ENCODE peak calls at places on chromosomes 4 and X, in six cellular contexts. Q, Z, H, O, M and T are unnamed samples.

GRCh38 chr4:123249821-123250220 is 146.8 kb upstream of the SPRY1 start:
- DNase-seq in Q (no peak), Z (no peak), H (no peak), O (no peak), M (no peak), T (no peak)

GRCh38 chr4:119730644-119730995 is 102.0 kb upstream of the PDE5A start:
- DNase-seq in Q (no peak), Z (no peak), H (peak), O (no peak), M (no peak), T (no peak)

GRCh38 chr4:61817071-61817470 is 616.9 kb downstream of the ADGRL3 start:
- DNase-seq in Q (no peak), Z (no peak), H (no peak), O (no peak), M (no peak), T (no peak)

GRCh38 chr4:57943672-57944071 is 833.5 kb upstream of the IGFBP7 start:
- DNase-seq in Q (no peak), Z (no peak), H (no peak), O (no peak), M (no peak), T (no peak)

GRCh38 chr4:1393866-1394265 is 12.4 kb downstream of the NKX1-1 start:
- DNase-seq in Q (no peak), Z (no peak), H (no peak), O (no peak), M (peak), T (no peak)

GRCh38 chrX:135522878-135523693 is 2.6 kb downstream of the INTS6L start:
- DNase-seq in Q (no peak), Z (no peak), H (no peak), O (no peak), M (no peak), T (no peak)

GRCh38 chr4:139521764-139522373 is 34.1 kb downstream of the SETD7 start:
- DNase-seq in Q (no peak), Z (no peak), H (no peak), O (no peak), M (no peak), T (no peak)

GRCh38 chrX:13346646-13347045 is 26.8 kb upstream of the ATXN3L start:
- DNase-seq in Q (no peak), Z (no peak), H (no peak), O (no peak), M (no peak), T (no peak)

GRCh38 chr4:1718095-1718850 is 2.9 kb downstream of the TMEM129 start:
- DNase-seq in Q (no peak), Z (no peak), H (no peak), O (no peak), M (no peak), T (no peak)

GRCh38 chr4:76216975-76217814 is 3.6 kb upstream of the SCARB2 start:
- DNase-seq in Q (no peak), Z (no peak), H (no peak), O (no peak), M (no peak), T (peak)

GRCh38 chrX:150253946-150254615 is 109.0 kb upstream of the MAMLD1 start:
- DNase-seq in Q (no peak), Z (no peak), H (no peak), O (peak), M (no peak), T (no peak)

GRCh38 chrX:1150569-1151347 is 61.7 kb downstream of the CRLF2 start:
- DNase-seq in Q (no peak), Z (no peak), H (no peak), O (no peak), M (no peak), T (no peak)

GRCh38 chrX:22406332-22406731 is 133.6 kb downstream of the CBLL2 start:
- DNase-seq in Q (no peak), Z (no peak), H (no peak), O (no peak), M (no peak), T (no peak)

GRCh38 chr4:172725581-172725980 is 443.0 kb upstream of the GALNT7 start:
- DNase-seq in Q (no peak), Z (no peak), H (peak), O (no peak), M (no peak), T (no peak)

GRCh38 chr4:45072981-45073380 is 346.6 kb upstream of the GNPDA2 start:
- DNase-seq in Q (no peak), Z (no peak), H (no peak), O (no peak), M (no peak), T (no peak)

GRCh38 chrX:107272431-107272921 is 66.1 kb downstream of the DNAAF6 start:
- DNase-seq in Q (no peak), Z (peak), H (no peak), O (no peak), M (no peak), T (no peak)

GRCh38 chrX:15815779-15816452 is 25.6 kb downstream of the ZRSR2 start:
- DNase-seq in Q (no peak), Z (peak), H (peak), O (no peak), M (no peak), T (peak)

GRCh38 chrX:2607113-2607512 is 84.0 kb upstream of the CD99 start:
- DNase-seq in Q (no peak), Z (no peak), H (no peak), O (no peak), M (no peak), T (no peak)

GRCh38 chrX:56281789-56282188 is 49.6 kb downstream of the KLF8 start:
- DNase-seq in Q (no peak), Z (peak), H (peak), O (no peak), M (no peak), T (peak)

GRCh38 chr4:48787031-48787430 is 7.0 kb upstream of the FRYL start:
- DNase-seq in Q (no peak), Z (no peak), H (no peak), O (no peak), M (no peak), T (no peak)

GRCh38 chr4:173855015-173855414 is 325.0 kb upstream of the HAND2 start:
- DNase-seq in Q (no peak), Z (no peak), H (no peak), O (no peak), M (no peak), T (no peak)

GRCh38 chr4:15702941-15703403 is at the start of gene BST1:
- DNase-seq in Q (no peak), Z (peak), H (peak), O (no peak), M (no peak), T (no peak)

GRCh38 chrX:5236096-5236495 is 992.6 kb downstream of the NLGN4X start:
- DNase-seq in Q (peak), Z (no peak), H (no peak), O (no peak), M (no peak), T (peak)

GRCh38 chr4:1187182-1187581 is 14.8 kb upstream of the SPON2 start:
- DNase-seq in Q (no peak), Z (no peak), H (no peak), O (no peak), M (no peak), T (no peak)

GRCh38 chr4:28443786-28444412 is 1583.3 kb downstream of the STIM2 start:
- DNase-seq in Q (peak), Z (peak), H (no peak), O (no peak), M (no peak), T (peak)

DNA sequence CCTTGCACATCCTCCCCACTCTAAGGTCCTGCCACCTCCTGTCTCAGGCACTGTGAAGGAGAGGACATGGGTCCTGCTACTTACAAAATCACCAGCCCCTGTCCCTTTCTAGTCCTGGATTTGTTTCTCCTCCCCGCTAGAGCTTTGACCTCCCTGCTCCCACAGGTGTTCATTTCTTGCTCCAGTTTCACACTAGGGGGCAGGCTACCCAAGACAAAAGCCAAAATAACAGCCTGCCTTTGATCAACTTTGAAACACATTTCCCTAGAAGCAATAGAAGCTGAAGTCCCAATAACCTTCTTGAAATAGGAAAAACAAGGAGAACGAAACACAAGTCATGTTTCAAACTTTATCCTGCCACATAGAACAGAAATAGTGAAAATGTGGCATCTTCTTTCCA is 164.4 kb downstream of the QDPR start:
- DNase-seq in Q (peak), Z (no peak), H (peak), O (no peak), M (no peak), T (peak)
- TF ChIP-seq CTCF in Q (peak), Z (peak), H (peak), O (no peak), M (peak), T (peak)

DNA sequence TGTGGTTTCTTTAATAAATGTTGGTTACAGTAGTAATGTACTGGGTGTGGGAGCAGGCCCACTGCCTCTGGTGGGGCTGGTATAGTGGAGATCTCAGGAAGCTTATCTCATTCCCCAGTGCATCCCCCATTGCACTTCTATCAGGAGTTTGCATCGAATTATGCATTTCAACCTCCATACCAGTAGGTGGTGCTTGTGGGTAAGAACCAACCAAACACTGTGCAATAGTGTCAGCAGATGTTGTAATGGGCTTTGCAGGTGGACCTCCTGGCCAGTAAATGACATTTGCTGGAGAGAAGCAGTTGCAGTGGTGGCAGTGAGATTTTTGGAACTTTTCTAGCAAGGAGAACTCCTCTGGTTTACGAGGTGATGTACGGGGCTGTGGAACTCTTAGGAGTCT is 150.6 kb downstream of the POU3F4 start:
- DNase-seq in Q (no peak), Z (no peak), H (no peak), O (no peak), M (no peak), T (peak)
- TF ChIP-seq CTCF in Q (peak), Z (no peak), H (no peak), O (no peak), M (no peak), T (no peak)

GRCh38 chr4:125116431-125116830 is 198.3 kb upstream of the FAT4 start:
- DNase-seq in Q (no peak), Z (no peak), H (no peak), O (no peak), M (no peak), T (no peak)
- TF ChIP-seq CTCF in Q (no peak), Z (no peak), H (no peak), O (no peak), M (no peak), T (no peak)

GRCh38 chr4:170256807-170257206 is 167.1 kb upstream of the AADAT start:
- DNase-seq in Q (no peak), Z (no peak), H (no peak), O (no peak), M (no peak), T (no peak)

DNA sequence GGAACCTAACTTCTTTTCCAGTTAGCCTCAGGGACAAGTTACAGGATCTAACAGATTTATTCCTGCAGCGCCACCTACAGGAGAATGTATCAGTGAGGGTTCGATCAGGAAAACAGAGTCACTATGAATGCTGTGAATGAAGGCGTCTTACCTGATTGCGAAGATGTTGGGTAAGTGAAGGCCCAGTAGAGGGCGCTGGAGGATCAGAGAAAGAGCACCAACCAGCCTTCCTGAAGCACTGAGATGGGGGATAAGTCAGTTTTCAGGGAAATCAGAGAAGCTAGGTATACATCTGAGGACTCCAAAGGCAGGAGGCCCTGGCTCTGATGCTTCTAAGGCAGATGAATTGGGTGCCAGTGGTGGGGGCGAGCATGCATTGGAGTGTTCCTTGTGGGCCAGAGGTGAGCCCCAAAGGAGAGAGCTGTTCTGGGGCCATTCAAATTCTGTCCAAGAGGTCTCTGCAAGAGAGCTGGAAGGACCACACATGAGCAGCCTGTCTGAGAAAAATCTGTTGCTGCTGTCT is 169.9 kb upstream of the AADAT start:
- DNase-seq in Q (peak), Z (peak), H (peak), O (no peak), M (peak), T (peak)
- TF ChIP-seq CTCF in Q (peak), Z (peak), H (peak), O (peak), M (peak), T (peak)

DNA sequence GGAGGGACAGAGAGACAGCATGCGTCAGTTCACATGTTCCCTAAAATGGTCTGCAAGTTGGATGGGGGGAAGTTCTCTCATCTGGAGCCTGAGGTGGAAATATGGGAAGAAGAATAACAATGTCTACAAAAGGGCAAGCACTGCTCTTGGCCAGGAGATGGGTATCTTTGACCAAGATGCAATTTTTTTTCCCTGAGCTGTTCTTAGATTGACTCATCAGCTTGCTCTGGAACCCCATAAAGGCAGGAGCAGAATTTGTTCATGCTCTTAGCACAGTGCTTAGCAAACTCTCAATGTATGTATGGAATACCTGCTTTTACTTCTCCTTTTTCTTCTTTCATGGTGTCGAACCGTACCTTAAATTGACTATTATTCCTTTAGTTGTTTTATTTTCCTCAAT is 90.5 kb upstream of the ZNF827 start:
- DNase-seq in Q (no peak), Z (peak), H (peak), O (no peak), M (no peak), T (peak)
- TF ChIP-seq CTCF in Q (no peak), Z (peak), H (peak), O (no peak), M (no peak), T (no peak)

DNA sequence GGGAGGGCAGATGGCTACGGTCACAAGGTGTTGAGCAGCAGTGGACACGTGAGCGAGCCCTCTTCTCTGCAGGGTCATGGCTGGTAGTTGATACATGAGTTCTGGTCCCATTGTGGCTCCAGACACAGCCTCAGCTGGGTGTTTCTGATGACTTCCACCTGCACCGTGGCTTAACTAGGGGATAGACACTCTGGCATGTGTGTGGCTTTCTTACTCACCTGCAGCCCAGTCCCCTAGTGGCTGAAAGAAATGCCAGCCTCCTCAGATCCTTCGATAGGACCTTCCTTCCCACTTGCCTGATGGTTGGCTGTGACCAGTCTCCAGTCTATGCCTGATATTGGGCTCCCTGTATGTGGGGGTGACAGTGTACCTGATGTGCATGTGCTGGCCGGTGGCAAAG is 5.0 kb downstream of the GPR78 start:
- DNase-seq in Q (peak), Z (no peak), H (no peak), O (no peak), M (no peak), T (peak)
- TF ChIP-seq CTCF in Q (peak), Z (peak), H (no peak), O (no peak), M (peak), T (no peak)